ENCODE peak calls at places on chromosomes 3 and 15, in four cellular contexts. S is dermis blood vessel endothelial cell, G is Peyer's patch, E is NCI-H1436 treated with DMSO at 0.1 percent for 48 hours. N is an unnamed sample.
A peak's percentile ranks its signal among the peaks of the same experiment; 100 is the strongest.

GRCh38 chr3:124625084-124625483 is 105.2 kb upstream of the UMPS start:
- DNase-seq in S (no peak), G (no peak), E (no peak), N (no peak)

GRCh38 chr3:156233875-156234274 is 113.5 kb downstream of the KCNAB1 start:
- DNase-seq in S (no peak), G (no peak), E (no peak), N (no peak)

GRCh38 chr15:90231028-90232017 is 2.4 kb downstream of the CIB1 start:
- DNase-seq in S (no peak), G (peak; percentile 79), E (no peak), N (peak; percentile 54)

GRCh38 chr3:50662408-50662807 is 12.3 kb upstream of the DOCK3 start:
- DNase-seq in S (no peak), G (no peak), E (no peak), N (peak; percentile 3)

GRCh38 chr3:194572131-194572789 is 61.0 kb downstream of the TMEM44 start:
- DNase-seq in S (peak; percentile 87), G (no peak), E (no peak), N (peak; percentile 25)

GRCh38 chr15:27398631-27399030 is 427.6 kb downstream of the GABRG3 start:
- DNase-seq in S (no peak), G (no peak), E (no peak), N (no peak)

GRCh38 chr15:39855400-39855799 is 64.7 kb downstream of the GPR176 start:
- DNase-seq in S (peak; percentile 36), G (no peak), E (no peak), N (no peak)

GRCh38 chr3:176430244-176430893 is 766.9 kb downstream of the TBL1XR1 start:
- DNase-seq in S (peak; percentile 26), G (no peak), E (no peak), N (no peak)

GRCh38 chr3:133888739-133889340 is 6.8 kb downstream of the RAB6B start:
- DNase-seq in S (no peak), G (no peak), E (no peak), N (no peak)

GRCh38 chr3:128123231-128123537 is 428 bp downstream of the RUVBL1 start:
- DNase-seq in S (peak; percentile 12), G (no peak), E (no peak), N (no peak)

GRCh38 chr3:191721390-191721801 is 260.4 kb downstream of the PYDC2 start:
- DNase-seq in S (peak; percentile 79), G (no peak), E (no peak), N (no peak)

GRCh38 chr15:100863406-100864198 is 16.0 kb upstream of the ALDH1A3 start:
- DNase-seq in S (no peak), G (peak; percentile 20), E (no peak), N (peak; percentile 51)

GRCh38 chr15:74387988-74388955 is 20.8 kb upstream of the CYP11A1 start:
- DNase-seq in S (no peak), G (no peak), E (no peak), N (no peak)

GRCh38 chr3:138919304-138919703 is 27.6 kb downstream of the FOXL2 start:
- DNase-seq in S (no peak), G (no peak), E (no peak), N (no peak)

GRCh38 chr3:151156618-151157216 is 46.3 kb downstream of the GPR171 start:
- DNase-seq in S (peak; percentile 78), G (no peak), E (no peak), N (no peak)

GRCh38 chr15:69797615-69798014 is 300.1 kb downstream of the TLE3 start:
- DNase-seq in S (no peak), G (no peak), E (no peak), N (no peak)

GRCh38 chr3:62496509-62496908 is 123.2 kb upstream of the FEZF2 start:
- DNase-seq in S (no peak), G (no peak), E (no peak), N (no peak)

GRCh38 chr3:77038928-77039605 is 832 bp upstream of the ROBO2 start:
- DNase-seq in S (peak; percentile 5), G (no peak), E (no peak), N (no peak)

GRCh38 chr3:102192575-102192974 is 242.2 kb upstream of the ZPLD1 start:
- DNase-seq in S (no peak), G (no peak), E (no peak), N (no peak)

GRCh38 chr3:69300296-69300695 is 85.6 kb downstream of the FRMD4B start:
- DNase-seq in S (peak; percentile 19), G (no peak), E (no peak), N (no peak)

GRCh38 chr15:75369897-75370581 is 1.6 kb upstream of the MAN2C1 start:
- DNase-seq in S (no peak), G (no peak), E (no peak), N (no peak)

GRCh38 chr3:31859245-31859644 is 121.8 kb downstream of the OSBPL10 start:
- DNase-seq in S (no peak), G (no peak), E (no peak), N (no peak)

GRCh38 chr3:108001457-108001856 is 89.4 kb downstream of the CD47 start:
- DNase-seq in S (no peak), G (no peak), E (no peak), N (peak; percentile 67)

GRCh38 chr15:63291507-63291906 is 14.1 kb downstream of the APH1B start:
- DNase-seq in S (peak; percentile 77), G (no peak), E (no peak), N (no peak)

GRCh38 chr15:68208641-68209240 is 3.6 kb upstream of the CALML4 start:
- DNase-seq in S (no peak), G (no peak), E (no peak), N (no peak)